ENCODE peak calls at places on chromosomes 11 and 22, in six cellular contexts. One of them, this sample, is unnamed.

GRCh38 chr11:45754261-45754709 is 50.7 kb upstream of the SLC35C1 start:
- DNase-seq in SK-N-SH: peak
- DNase-seq in GM12878: no peak
- DNase-seq in HepG2: peak
- DNase-seq in HCT116: no peak
- DNase-seq in H1: no peak
- DNase-seq in this sample: no peak

GRCh38 chr22:37020192-37020479 is 594 bp downstream of the MPST start:
- DNase-seq in HepG2: no peak
- DNase-seq in GM12878: no peak
- DNase-seq in HCT116: peak
- DNase-seq in H1: no peak
- DNase-seq in SK-N-SH: peak
- DNase-seq in this sample: peak

GRCh38 chr22:40425082-40425481 is 54.7 kb downstream of the SGSM3 start:
- DNase-seq in H1: no peak
- DNase-seq in SK-N-SH: no peak
- DNase-seq in GM12878: no peak
- DNase-seq in HepG2: no peak
- DNase-seq in HCT116: no peak
- DNase-seq in this sample: no peak

GRCh38 chr11:11636671-11637070 is 14.9 kb upstream of the GALNT18 start:
- DNase-seq in SK-N-SH: no peak
- DNase-seq in GM12878: no peak
- DNase-seq in HCT116: no peak
- DNase-seq in H1: no peak
- DNase-seq in HepG2: no peak
- DNase-seq in this sample: no peak

GRCh38 chr11:1564535-1565172 is 7.4 kb downstream of the DUSP8 start:
- DNase-seq in HepG2: no peak
- DNase-seq in H1: no peak
- DNase-seq in HCT116: no peak
- DNase-seq in GM12878: no peak
- DNase-seq in SK-N-SH: peak
- DNase-seq in this sample: peak

GRCh38 chr22:18068381-18068988 is 9.3 kb upstream of the PEX26 start:
- DNase-seq in GM12878: no peak
- DNase-seq in SK-N-SH: no peak
- DNase-seq in HepG2: peak
- DNase-seq in H1: no peak
- DNase-seq in HCT116: no peak
- DNase-seq in this sample: no peak

GRCh38 chr11:105673089-105673488 is 63.2 kb downstream of the GRIA4 start:
- DNase-seq in GM12878: no peak
- DNase-seq in HepG2: peak
- DNase-seq in SK-N-SH: no peak
- DNase-seq in H1: no peak
- DNase-seq in HCT116: no peak
- DNase-seq in this sample: peak

GRCh38 chr11:111540114-111540920 is at the start of gene LAYN:
- DNase-seq in SK-N-SH: peak
- DNase-seq in HepG2: no peak
- DNase-seq in GM12878: no peak
- DNase-seq in HCT116: no peak
- DNase-seq in H1: no peak
- DNase-seq in this sample: no peak

GRCh38 chr11:115717215-115717584 is 213.0 kb upstream of the CADM1 start:
- DNase-seq in GM12878: no peak
- DNase-seq in SK-N-SH: no peak
- DNase-seq in HCT116: no peak
- DNase-seq in H1: no peak
- DNase-seq in HepG2: no peak
- DNase-seq in this sample: no peak

GRCh38 chr11:25769287-25769686 is 562.6 kb upstream of the ANO3 start:
- DNase-seq in HCT116: no peak
- DNase-seq in HepG2: no peak
- DNase-seq in GM12878: no peak
- DNase-seq in H1: no peak
- DNase-seq in SK-N-SH: no peak
- DNase-seq in this sample: no peak

GRCh38 chr11:66910669-66911068 is 47.5 kb downstream of the PC start:
- DNase-seq in HCT116: no peak
- DNase-seq in SK-N-SH: no peak
- DNase-seq in H1: no peak
- DNase-seq in GM12878: no peak
- DNase-seq in HepG2: no peak
- DNase-seq in this sample: no peak

GRCh38 chr11:32935462-32936029 is 42.9 kb downstream of the QSER1 start:
- DNase-seq in GM12878: no peak
- DNase-seq in SK-N-SH: no peak
- DNase-seq in HepG2: no peak
- DNase-seq in H1: no peak
- DNase-seq in HCT116: no peak
- DNase-seq in this sample: no peak

GRCh38 chr11:17552041-17552355 is 4.9 kb downstream of the OTOG start:
- DNase-seq in SK-N-SH: no peak
- DNase-seq in H1: no peak
- DNase-seq in GM12878: no peak
- DNase-seq in HepG2: no peak
- DNase-seq in HCT116: no peak
- DNase-seq in this sample: no peak

GRCh38 chr11:75813622-75814039 is 1.4 kb upstream of the UVRAG start:
- DNase-seq in HepG2: peak
- DNase-seq in HCT116: no peak
- DNase-seq in GM12878: no peak
- DNase-seq in SK-N-SH: no peak
- DNase-seq in H1: no peak
- DNase-seq in this sample: no peak

GRCh38 chr22:16960220-16960883 is 47.7 kb downstream of the GAB4 start:
- DNase-seq in HCT116: no peak
- DNase-seq in H1: no peak
- DNase-seq in HepG2: no peak
- DNase-seq in SK-N-SH: no peak
- DNase-seq in GM12878: no peak
- DNase-seq in this sample: no peak

GRCh38 chr22:41382098-41382578 is 396 bp downstream of the TEF start:
- DNase-seq in GM12878: no peak
- DNase-seq in H1: no peak
- DNase-seq in HepG2: no peak
- DNase-seq in SK-N-SH: peak
- DNase-seq in HCT116: no peak
- DNase-seq in this sample: peak

GRCh38 chr22:38843201-38843715 is 570 bp downstream of the NPTXR start:
- DNase-seq in SK-N-SH: peak
- DNase-seq in HCT116: no peak
- DNase-seq in H1: peak
- DNase-seq in GM12878: no peak
- DNase-seq in HepG2: peak
- DNase-seq in this sample: peak

GRCh38 chr22:31481129-31481528 is 8.5 kb downstream of the EIF4ENIF1 start:
- DNase-seq in SK-N-SH: no peak
- DNase-seq in H1: no peak
- DNase-seq in GM12878: no peak
- DNase-seq in HCT116: no peak
- DNase-seq in HepG2: no peak
- DNase-seq in this sample: no peak

GRCh38 chr11:15035283-15035682 is 38.1 kb upstream of the CALCB start:
- DNase-seq in H1: peak
- DNase-seq in HepG2: no peak
- DNase-seq in GM12878: no peak
- DNase-seq in SK-N-SH: no peak
- DNase-seq in HCT116: no peak
- DNase-seq in this sample: peak

GRCh38 chr11:109858152-109858551 is 235.0 kb upstream of the ZC3H12C start:
- DNase-seq in H1: no peak
- DNase-seq in HepG2: no peak
- DNase-seq in SK-N-SH: no peak
- DNase-seq in GM12878: no peak
- DNase-seq in HCT116: no peak
- DNase-seq in this sample: peak

GRCh38 chr22:19802881-19803735 is 42.5 kb downstream of the TBX1 start:
- DNase-seq in GM12878: no peak
- DNase-seq in SK-N-SH: peak
- DNase-seq in HCT116: no peak
- DNase-seq in H1: no peak
- DNase-seq in HepG2: no peak
- DNase-seq in this sample: no peak
- TF ChIP-seq MAX in GM12878: no peak
- TF ChIP-seq MAX in SK-N-SH: no peak
- TF ChIP-seq MAX in HCT116: no peak
- TF ChIP-seq MAX in H1: no peak
- TF ChIP-seq MAX in HepG2: no peak
- TF ChIP-seq MAX in this sample: no peak

DNA sequence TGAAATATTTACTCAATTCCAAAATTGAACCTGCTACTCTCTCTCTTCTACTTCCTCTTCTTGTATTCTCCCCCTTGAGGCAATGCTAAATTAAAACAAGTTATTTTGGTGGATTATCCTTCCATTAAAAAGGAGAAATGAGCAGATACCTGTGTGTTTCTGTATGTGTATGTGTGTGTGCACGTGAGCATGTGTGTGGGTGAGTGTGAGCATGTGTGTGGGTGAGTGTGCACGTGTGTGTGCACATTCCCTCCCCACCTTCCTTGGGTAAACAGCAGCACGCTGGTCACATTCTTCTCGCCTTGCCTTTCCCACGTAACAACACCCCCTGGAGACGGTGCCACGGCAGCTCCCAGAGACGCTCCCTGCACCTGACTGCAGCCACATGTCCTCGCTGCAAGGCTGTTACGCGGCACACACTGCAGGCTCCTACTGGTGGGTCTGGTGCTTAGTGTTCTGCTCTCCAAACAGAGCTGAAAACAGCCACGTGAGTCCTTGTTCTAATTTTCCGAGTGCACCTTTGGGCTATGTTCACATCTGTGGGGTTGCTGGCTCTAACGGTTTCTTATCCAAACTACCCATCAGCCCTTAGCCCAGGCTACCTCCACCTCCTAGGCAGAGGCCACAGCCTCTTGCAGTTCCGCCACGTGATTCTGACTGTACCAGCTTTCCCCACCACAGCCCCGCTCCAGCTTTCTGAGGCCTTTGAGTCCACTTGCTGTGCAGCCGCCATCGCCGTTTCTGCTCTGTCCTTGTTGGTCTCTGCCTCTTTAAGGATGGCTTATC is 123.3 kb downstream of the CTTN start:
- DNase-seq in SK-N-SH: peak
- DNase-seq in HepG2: no peak
- DNase-seq in HCT116: no peak
- DNase-seq in H1: no peak
- DNase-seq in GM12878: no peak
- DNase-seq in this sample: no peak
- TF ChIP-seq SIN3A in SK-N-SH: no peak
- TF ChIP-seq SIN3A in HepG2: no peak
- TF ChIP-seq SIN3A in HCT116: no peak
- TF ChIP-seq SIN3A in H1: no peak
- TF ChIP-seq SIN3A in GM12878: no peak
- TF ChIP-seq SIN3A in this sample: no peak

DNA sequence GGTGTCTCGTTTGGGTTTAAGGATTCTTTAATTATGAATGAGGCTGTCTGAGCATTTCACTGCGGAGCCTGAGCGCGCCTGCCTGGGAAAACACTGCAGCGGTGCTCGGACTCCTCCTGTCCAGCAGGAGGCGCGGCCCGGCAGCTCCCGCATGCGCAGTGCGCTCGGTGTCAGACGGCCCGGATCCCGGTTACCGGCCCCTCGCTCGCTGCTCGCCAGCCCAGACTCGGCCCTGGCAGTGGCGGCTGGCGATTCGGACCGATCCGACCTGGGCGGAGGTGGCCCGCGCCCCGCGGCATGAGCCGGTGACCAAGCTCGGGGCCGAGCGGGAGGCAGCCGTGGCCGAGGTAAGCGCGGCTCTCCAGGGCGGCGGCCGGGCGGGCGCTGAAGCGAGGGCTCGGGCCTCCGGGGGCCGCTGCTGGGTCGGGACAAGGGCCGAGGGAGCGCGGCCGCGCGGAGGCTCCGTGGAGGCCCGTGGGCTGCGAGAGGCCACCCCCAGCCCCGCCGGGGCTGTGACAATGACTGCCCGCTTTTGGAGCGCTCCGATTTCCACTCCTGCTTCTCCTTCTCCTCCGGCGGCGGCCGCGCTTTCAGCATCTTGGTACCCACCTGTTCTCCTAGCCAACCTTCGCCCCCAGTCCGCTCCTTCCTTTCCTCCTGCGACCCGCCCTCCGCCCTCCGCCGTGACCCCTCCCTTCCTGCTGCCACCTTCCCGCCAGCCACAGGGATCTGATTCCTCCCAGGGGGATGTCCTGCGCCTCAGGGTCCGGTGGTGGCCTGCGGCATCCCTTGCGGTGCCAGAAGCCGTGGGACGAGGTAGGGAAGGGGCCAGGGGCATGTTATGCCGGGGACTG is at the start of gene EXT2:
- DNase-seq in GM12878: no peak
- DNase-seq in SK-N-SH: peak
- DNase-seq in HCT116: peak
- DNase-seq in H1: no peak
- DNase-seq in HepG2: peak
- DNase-seq in this sample: peak
- H2AFZ ChIP-seq in GM12878: peak
- H2AFZ ChIP-seq in SK-N-SH: peak
- H2AFZ ChIP-seq in HCT116: peak
- H2AFZ ChIP-seq in H1: no peak
- H2AFZ ChIP-seq in HepG2: no peak
- H2AFZ ChIP-seq in this sample: peak

GRCh38 chr22:33565580-33565995 is 354.7 kb downstream of the LARGE1 start:
- DNase-seq in HCT116: no peak
- DNase-seq in H1: no peak
- DNase-seq in SK-N-SH: no peak
- DNase-seq in GM12878: no peak
- DNase-seq in HepG2: no peak
- DNase-seq in this sample: no peak

GRCh38 chr22:33564683-33565082 is 355.6 kb downstream of the LARGE1 start:
- DNase-seq in H1: no peak
- DNase-seq in HCT116: no peak
- DNase-seq in HepG2: no peak
- DNase-seq in GM12878: no peak
- DNase-seq in SK-N-SH: no peak
- DNase-seq in this sample: no peak

GRCh38 chr22:33570110-33570509 is 350.2 kb downstream of the LARGE1 start:
- DNase-seq in H1: no peak
- DNase-seq in HCT116: no peak
- DNase-seq in SK-N-SH: no peak
- DNase-seq in HepG2: no peak
- DNase-seq in GM12878: no peak
- DNase-seq in this sample: no peak

GRCh38 chr22:33569547-33569946 is 350.7 kb downstream of the LARGE1 start:
- DNase-seq in GM12878: no peak
- DNase-seq in SK-N-SH: no peak
- DNase-seq in H1: no peak
- DNase-seq in HepG2: no peak
- DNase-seq in HCT116: no peak
- DNase-seq in this sample: no peak

GRCh38 chr22:33568934-33569496 is 351.3 kb downstream of the LARGE1 start:
- DNase-seq in HCT116: no peak
- DNase-seq in GM12878: no peak
- DNase-seq in H1: no peak
- DNase-seq in SK-N-SH: no peak
- DNase-seq in HepG2: no peak
- DNase-seq in this sample: no peak
- TF ChIP-seq MAX in HCT116: no peak
- TF ChIP-seq MAX in GM12878: no peak
- TF ChIP-seq MAX in H1: no peak
- TF ChIP-seq MAX in SK-N-SH: no peak
- TF ChIP-seq MAX in HepG2: no peak
- TF ChIP-seq MAX in this sample: no peak

GRCh38 chr11:96008161-96008560 is 84.3 kb upstream of the MTMR2 start:
- DNase-seq in HepG2: no peak
- DNase-seq in SK-N-SH: no peak
- DNase-seq in HCT116: no peak
- DNase-seq in GM12878: no peak
- DNase-seq in H1: no peak
- DNase-seq in this sample: no peak
- TF ChIP-seq SIN3A in HepG2: no peak
- TF ChIP-seq SIN3A in SK-N-SH: no peak
- TF ChIP-seq SIN3A in HCT116: no peak
- TF ChIP-seq SIN3A in GM12878: no peak
- TF ChIP-seq SIN3A in H1: no peak
- TF ChIP-seq SIN3A in this sample: no peak